ENCODE peak calls at places on chromosome 1, in eight cellular contexts. One of them, this sample, is unnamed.

GRCh38 chr1:33143698-33144097 is 38.1 kb downstream of the TRIM62 start:
- DNase-seq in T-helper 9 cell: no peak
- DNase-seq in naive thymus-derived CD8-positive, alpha-beta T cell: no peak
- DNase-seq in cardiac muscle cell: peak
- DNase-seq in lung: no peak
- DNase-seq in fibroblast of villous mesenchyme: peak
- DNase-seq in fibroblast of the conjunctiva: no peak
- DNase-seq in dermis microvascular lymphatic vessel endothelial cell: no peak
- DNase-seq in this sample: no peak

GRCh38 chr1:109895720-109896504 is 14.7 kb upstream of the CSF1 start:
- DNase-seq in dermis microvascular lymphatic vessel endothelial cell: peak
- DNase-seq in fibroblast of villous mesenchyme: peak
- DNase-seq in T-helper 9 cell: no peak
- DNase-seq in naive thymus-derived CD8-positive, alpha-beta T cell: no peak
- DNase-seq in cardiac muscle cell: peak
- DNase-seq in fibroblast of the conjunctiva: no peak
- DNase-seq in lung: peak
- DNase-seq in this sample: no peak

GRCh38 chr1:201648066-201648910 is 109.4 kb downstream of the NAV1 start:
- DNase-seq in dermis microvascular lymphatic vessel endothelial cell: no peak
- DNase-seq in T-helper 9 cell: no peak
- DNase-seq in fibroblast of the conjunctiva: no peak
- DNase-seq in cardiac muscle cell: peak
- DNase-seq in lung: no peak
- DNase-seq in fibroblast of villous mesenchyme: peak
- DNase-seq in naive thymus-derived CD8-positive, alpha-beta T cell: no peak
- DNase-seq in this sample: no peak

GRCh38 chr1:26072305-26072704 is 4.9 kb upstream of the TRIM63 start:
- DNase-seq in naive thymus-derived CD8-positive, alpha-beta T cell: no peak
- DNase-seq in cardiac muscle cell: no peak
- DNase-seq in fibroblast of villous mesenchyme: no peak
- DNase-seq in fibroblast of the conjunctiva: no peak
- DNase-seq in lung: no peak
- DNase-seq in T-helper 9 cell: no peak
- DNase-seq in dermis microvascular lymphatic vessel endothelial cell: no peak
- DNase-seq in this sample: no peak

GRCh38 chr1:66436378-66437135 is 97.4 kb upstream of the SGIP1 start:
- DNase-seq in dermis microvascular lymphatic vessel endothelial cell: no peak
- DNase-seq in fibroblast of the conjunctiva: peak
- DNase-seq in lung: no peak
- DNase-seq in T-helper 9 cell: peak
- DNase-seq in cardiac muscle cell: peak
- DNase-seq in naive thymus-derived CD8-positive, alpha-beta T cell: no peak
- DNase-seq in fibroblast of villous mesenchyme: peak
- DNase-seq in this sample: peak

GRCh38 chr1:85578321-85579295 is 2.0 kb upstream of the CCN1 start:
- DNase-seq in cardiac muscle cell: peak
- DNase-seq in T-helper 9 cell: no peak
- DNase-seq in naive thymus-derived CD8-positive, alpha-beta T cell: no peak
- DNase-seq in fibroblast of the conjunctiva: peak
- DNase-seq in dermis microvascular lymphatic vessel endothelial cell: peak
- DNase-seq in fibroblast of villous mesenchyme: peak
- DNase-seq in lung: no peak
- DNase-seq in this sample: no peak

GRCh38 chr1:32907435-32907834 is 6.2 kb upstream of the TMEM54 start:
- DNase-seq in T-helper 9 cell: no peak
- DNase-seq in fibroblast of villous mesenchyme: peak
- DNase-seq in naive thymus-derived CD8-positive, alpha-beta T cell: no peak
- DNase-seq in fibroblast of the conjunctiva: no peak
- DNase-seq in dermis microvascular lymphatic vessel endothelial cell: no peak
- DNase-seq in lung: no peak
- DNase-seq in cardiac muscle cell: peak
- DNase-seq in this sample: no peak

GRCh38 chr1:20546637-20547036 is 5.7 kb upstream of the FAM43B start:
- DNase-seq in naive thymus-derived CD8-positive, alpha-beta T cell: no peak
- DNase-seq in fibroblast of the conjunctiva: no peak
- DNase-seq in cardiac muscle cell: no peak
- DNase-seq in fibroblast of villous mesenchyme: no peak
- DNase-seq in lung: no peak
- DNase-seq in dermis microvascular lymphatic vessel endothelial cell: no peak
- DNase-seq in T-helper 9 cell: no peak
- DNase-seq in this sample: no peak

GRCh38 chr1:234611799-234612351 is 1.9 kb upstream of the IRF2BP2 start:
- DNase-seq in fibroblast of the conjunctiva: no peak
- DNase-seq in naive thymus-derived CD8-positive, alpha-beta T cell: peak
- DNase-seq in T-helper 9 cell: no peak
- DNase-seq in dermis microvascular lymphatic vessel endothelial cell: no peak
- DNase-seq in fibroblast of villous mesenchyme: no peak
- DNase-seq in cardiac muscle cell: no peak
- DNase-seq in lung: no peak
- DNase-seq in this sample: no peak

GRCh38 chr1:204331275-204331674 is 28.5 kb downstream of the PLEKHA6 start:
- DNase-seq in fibroblast of villous mesenchyme: no peak
- DNase-seq in T-helper 9 cell: no peak
- DNase-seq in naive thymus-derived CD8-positive, alpha-beta T cell: no peak
- DNase-seq in lung: no peak
- DNase-seq in fibroblast of the conjunctiva: no peak
- DNase-seq in dermis microvascular lymphatic vessel endothelial cell: no peak
- DNase-seq in cardiac muscle cell: no peak
- DNase-seq in this sample: no peak

GRCh38 chr1:175508320-175509110 is 234.9 kb downstream of the TNR start:
- DNase-seq in cardiac muscle cell: peak
- DNase-seq in fibroblast of villous mesenchyme: no peak
- DNase-seq in naive thymus-derived CD8-positive, alpha-beta T cell: no peak
- DNase-seq in T-helper 9 cell: no peak
- DNase-seq in lung: no peak
- DNase-seq in fibroblast of the conjunctiva: no peak
- DNase-seq in dermis microvascular lymphatic vessel endothelial cell: no peak
- DNase-seq in this sample: no peak

GRCh38 chr1:229893762-229894444 is 173.1 kb upstream of the GALNT2 start:
- DNase-seq in fibroblast of villous mesenchyme: no peak
- DNase-seq in T-helper 9 cell: no peak
- DNase-seq in dermis microvascular lymphatic vessel endothelial cell: no peak
- DNase-seq in lung: no peak
- DNase-seq in fibroblast of the conjunctiva: no peak
- DNase-seq in cardiac muscle cell: no peak
- DNase-seq in naive thymus-derived CD8-positive, alpha-beta T cell: no peak
- DNase-seq in this sample: no peak

GRCh38 chr1:150083907-150084306 is 16.3 kb downstream of the VPS45 start:
- DNase-seq in dermis microvascular lymphatic vessel endothelial cell: no peak
- DNase-seq in fibroblast of the conjunctiva: no peak
- DNase-seq in lung: no peak
- DNase-seq in naive thymus-derived CD8-positive, alpha-beta T cell: no peak
- DNase-seq in fibroblast of villous mesenchyme: peak
- DNase-seq in T-helper 9 cell: no peak
- DNase-seq in cardiac muscle cell: no peak
- DNase-seq in this sample: no peak

GRCh38 chr1:93779540-93780121 is 98.0 kb upstream of the BCAR3 start:
- DNase-seq in T-helper 9 cell: no peak
- DNase-seq in fibroblast of the conjunctiva: no peak
- DNase-seq in fibroblast of villous mesenchyme: peak
- DNase-seq in cardiac muscle cell: peak
- DNase-seq in lung: no peak
- DNase-seq in naive thymus-derived CD8-positive, alpha-beta T cell: no peak
- DNase-seq in dermis microvascular lymphatic vessel endothelial cell: no peak
- DNase-seq in this sample: no peak

GRCh38 chr1:163596541-163597258 is 274.9 kb downstream of the NUF2 start:
- DNase-seq in dermis microvascular lymphatic vessel endothelial cell: no peak
- DNase-seq in T-helper 9 cell: no peak
- DNase-seq in cardiac muscle cell: no peak
- DNase-seq in fibroblast of villous mesenchyme: no peak
- DNase-seq in lung: no peak
- DNase-seq in naive thymus-derived CD8-positive, alpha-beta T cell: no peak
- DNase-seq in fibroblast of the conjunctiva: no peak
- DNase-seq in this sample: no peak

GRCh38 chr1:10692401-10693021 is 103.9 kb downstream of the CASZ1 start:
- DNase-seq in T-helper 9 cell: peak
- DNase-seq in fibroblast of the conjunctiva: no peak
- DNase-seq in dermis microvascular lymphatic vessel endothelial cell: no peak
- DNase-seq in cardiac muscle cell: no peak
- DNase-seq in naive thymus-derived CD8-positive, alpha-beta T cell: peak
- DNase-seq in fibroblast of villous mesenchyme: no peak
- DNase-seq in lung: peak
- DNase-seq in this sample: peak

GRCh38 chr1:204484948-204485347 is 9.7 kb downstream of the PIK3C2B start:
- DNase-seq in fibroblast of villous mesenchyme: no peak
- DNase-seq in lung: no peak
- DNase-seq in fibroblast of the conjunctiva: no peak
- DNase-seq in T-helper 9 cell: no peak
- DNase-seq in dermis microvascular lymphatic vessel endothelial cell: no peak
- DNase-seq in cardiac muscle cell: no peak
- DNase-seq in naive thymus-derived CD8-positive, alpha-beta T cell: no peak
- DNase-seq in this sample: no peak

GRCh38 chr1:26041978-26042377 is 3.9 kb downstream of the SLC30A2 start:
- DNase-seq in dermis microvascular lymphatic vessel endothelial cell: no peak
- DNase-seq in cardiac muscle cell: no peak
- DNase-seq in lung: no peak
- DNase-seq in fibroblast of the conjunctiva: no peak
- DNase-seq in T-helper 9 cell: no peak
- DNase-seq in naive thymus-derived CD8-positive, alpha-beta T cell: no peak
- DNase-seq in fibroblast of villous mesenchyme: no peak
- DNase-seq in this sample: no peak

This sample was measured in T-helper 2 cell.